ENCODE peak calls at places on chromosomes 13 and 19, in ten cellular contexts. One of them, this sample, is unnamed.

GRCh38 chr13:73939071-73939380 is 195.2 kb downstream of the KLF12 start:
- DNase-seq in ovary: no peak
- DNase-seq in cardiac muscle cell: no peak
- DNase-seq in CD8-positive, alpha-beta T cell: no peak
- DNase-seq in fibroblast of pulmonary artery: no peak
- DNase-seq in PC-3: no peak
- DNase-seq in breast epithelium: no peak
- DNase-seq in heart left ventricle: no peak
- DNase-seq in body of pancreas: no peak
- DNase-seq in epithelial cell of esophagus: peak; percentile 29
- DNase-seq in this sample: no peak

GRCh38 chr13:60182907-60183306 is 19.2 kb upstream of the DIAPH3 start:
- DNase-seq in ovary: no peak
- DNase-seq in cardiac muscle cell: no peak
- DNase-seq in CD8-positive, alpha-beta T cell: no peak
- DNase-seq in fibroblast of pulmonary artery: no peak
- DNase-seq in PC-3: no peak
- DNase-seq in breast epithelium: no peak
- DNase-seq in heart left ventricle: no peak
- DNase-seq in body of pancreas: no peak
- DNase-seq in epithelial cell of esophagus: no peak
- DNase-seq in this sample: no peak

GRCh38 chr19:10566658-10567410 is 1.0 kb upstream of the KRI1 start:
- DNase-seq in ovary: peak; percentile 41
- DNase-seq in cardiac muscle cell: no peak
- DNase-seq in CD8-positive, alpha-beta T cell: peak; percentile 77
- DNase-seq in fibroblast of pulmonary artery: no peak
- DNase-seq in PC-3: no peak
- DNase-seq in breast epithelium: no peak
- DNase-seq in heart left ventricle: no peak
- DNase-seq in body of pancreas: peak; percentile 17
- DNase-seq in epithelial cell of esophagus: no peak
- DNase-seq in this sample: no peak

GRCh38 chr13:21670006-21670882 is 629 bp upstream of the FGF9 start:
- DNase-seq in ovary: peak; percentile 35
- DNase-seq in cardiac muscle cell: peak; percentile 46
- DNase-seq in CD8-positive, alpha-beta T cell: peak; percentile 81
- DNase-seq in fibroblast of pulmonary artery: peak; percentile 42
- DNase-seq in PC-3: no peak
- DNase-seq in breast epithelium: no peak
- DNase-seq in heart left ventricle: peak; percentile 57
- DNase-seq in body of pancreas: peak; percentile 66
- DNase-seq in epithelial cell of esophagus: peak; percentile 58
- DNase-seq in this sample: peak; percentile 58

GRCh38 chr13:67986234-67986633 is 756.1 kb upstream of the PCDH9 start:
- DNase-seq in ovary: no peak
- DNase-seq in cardiac muscle cell: no peak
- DNase-seq in CD8-positive, alpha-beta T cell: no peak
- DNase-seq in fibroblast of pulmonary artery: no peak
- DNase-seq in PC-3: no peak
- DNase-seq in breast epithelium: no peak
- DNase-seq in heart left ventricle: no peak
- DNase-seq in body of pancreas: no peak
- DNase-seq in epithelial cell of esophagus: no peak
- DNase-seq in this sample: no peak

GRCh38 chr19:3360494-3361383 is 5.6 kb upstream of the NFIC start:
- DNase-seq in ovary: peak; percentile 60
- DNase-seq in cardiac muscle cell: peak; percentile 39
- DNase-seq in CD8-positive, alpha-beta T cell: peak; percentile 81
- DNase-seq in fibroblast of pulmonary artery: no peak
- DNase-seq in PC-3: peak; percentile 31
- DNase-seq in breast epithelium: peak; percentile 52
- DNase-seq in heart left ventricle: peak; percentile 86
- DNase-seq in body of pancreas: peak; percentile 75
- DNase-seq in epithelial cell of esophagus: peak; percentile 54
- DNase-seq in this sample: no peak

GRCh38 chr19:47284324-47284899 is 9.7 kb downstream of the INAFM1 start:
- DNase-seq in ovary: no peak
- DNase-seq in cardiac muscle cell: peak; percentile 76
- DNase-seq in CD8-positive, alpha-beta T cell: peak; percentile 55
- DNase-seq in fibroblast of pulmonary artery: peak; percentile 81
- DNase-seq in PC-3: peak; percentile 71
- DNase-seq in breast epithelium: no peak
- DNase-seq in heart left ventricle: no peak
- DNase-seq in body of pancreas: peak; percentile 25
- DNase-seq in epithelial cell of esophagus: peak; percentile 66
- DNase-seq in this sample: peak; percentile 75

GRCh38 chr13:98675837-98676236 is 76.6 kb downstream of the SLC15A1 start:
- DNase-seq in ovary: no peak
- DNase-seq in cardiac muscle cell: no peak
- DNase-seq in CD8-positive, alpha-beta T cell: no peak
- DNase-seq in fibroblast of pulmonary artery: no peak
- DNase-seq in PC-3: no peak
- DNase-seq in breast epithelium: no peak
- DNase-seq in heart left ventricle: no peak
- DNase-seq in body of pancreas: no peak
- DNase-seq in epithelial cell of esophagus: peak; percentile 44
- DNase-seq in this sample: no peak

GRCh38 chr19:8324186-8325050 is 3.1 kb downstream of the RPS28 start:
- DNase-seq in ovary: no peak
- DNase-seq in cardiac muscle cell: no peak
- DNase-seq in CD8-positive, alpha-beta T cell: no peak
- DNase-seq in fibroblast of pulmonary artery: no peak
- DNase-seq in PC-3: peak; percentile 32
- DNase-seq in breast epithelium: no peak
- DNase-seq in heart left ventricle: peak; percentile 45
- DNase-seq in body of pancreas: peak; percentile 31
- DNase-seq in epithelial cell of esophagus: no peak
- DNase-seq in this sample: no peak

GRCh38 chr19:39410620-39411005 is 1.9 kb upstream of the PLEKHG2 start:
- DNase-seq in ovary: no peak
- DNase-seq in cardiac muscle cell: peak; percentile 48
- DNase-seq in CD8-positive, alpha-beta T cell: no peak
- DNase-seq in fibroblast of pulmonary artery: no peak
- DNase-seq in PC-3: no peak
- DNase-seq in breast epithelium: no peak
- DNase-seq in heart left ventricle: no peak
- DNase-seq in body of pancreas: no peak
- DNase-seq in epithelial cell of esophagus: peak; percentile 31
- DNase-seq in this sample: no peak

GRCh38 chr19:39412100-39412866 is at the start of gene PLEKHG2:
- DNase-seq in ovary: peak; percentile 98
- DNase-seq in cardiac muscle cell: peak; percentile 100
- DNase-seq in CD8-positive, alpha-beta T cell: peak; percentile 99
- DNase-seq in fibroblast of pulmonary artery: peak; percentile 100
- DNase-seq in PC-3: peak; percentile 98
- DNase-seq in breast epithelium: peak; percentile 100
- DNase-seq in heart left ventricle: peak; percentile 98
- DNase-seq in body of pancreas: peak; percentile 97
- DNase-seq in epithelial cell of esophagus: peak; percentile 100
- DNase-seq in this sample: peak; percentile 100

GRCh38 chr19:39409886-39410619 is 2.4 kb upstream of the PLEKHG2 start:
- DNase-seq in ovary: peak; percentile 84
- DNase-seq in cardiac muscle cell: peak; percentile 93
- DNase-seq in CD8-positive, alpha-beta T cell: peak; percentile 77
- DNase-seq in fibroblast of pulmonary artery: peak; percentile 83
- DNase-seq in PC-3: no peak
- DNase-seq in breast epithelium: peak; percentile 81
- DNase-seq in heart left ventricle: peak; percentile 86
- DNase-seq in body of pancreas: peak; percentile 66
- DNase-seq in epithelial cell of esophagus: no peak
- DNase-seq in this sample: peak; percentile 74

GRCh38 chr19:39411832-39412099 is 703 bp upstream of the PLEKHG2 start:
- DNase-seq in ovary: peak; percentile 82
- DNase-seq in cardiac muscle cell: peak; percentile 95
- DNase-seq in CD8-positive, alpha-beta T cell: peak; percentile 93
- DNase-seq in fibroblast of pulmonary artery: peak; percentile 95
- DNase-seq in PC-3: peak; percentile 86
- DNase-seq in breast epithelium: peak; percentile 94
- DNase-seq in heart left ventricle: peak; percentile 90
- DNase-seq in body of pancreas: peak; percentile 97
- DNase-seq in epithelial cell of esophagus: peak; percentile 90
- DNase-seq in this sample: peak; percentile 96

DNA sequence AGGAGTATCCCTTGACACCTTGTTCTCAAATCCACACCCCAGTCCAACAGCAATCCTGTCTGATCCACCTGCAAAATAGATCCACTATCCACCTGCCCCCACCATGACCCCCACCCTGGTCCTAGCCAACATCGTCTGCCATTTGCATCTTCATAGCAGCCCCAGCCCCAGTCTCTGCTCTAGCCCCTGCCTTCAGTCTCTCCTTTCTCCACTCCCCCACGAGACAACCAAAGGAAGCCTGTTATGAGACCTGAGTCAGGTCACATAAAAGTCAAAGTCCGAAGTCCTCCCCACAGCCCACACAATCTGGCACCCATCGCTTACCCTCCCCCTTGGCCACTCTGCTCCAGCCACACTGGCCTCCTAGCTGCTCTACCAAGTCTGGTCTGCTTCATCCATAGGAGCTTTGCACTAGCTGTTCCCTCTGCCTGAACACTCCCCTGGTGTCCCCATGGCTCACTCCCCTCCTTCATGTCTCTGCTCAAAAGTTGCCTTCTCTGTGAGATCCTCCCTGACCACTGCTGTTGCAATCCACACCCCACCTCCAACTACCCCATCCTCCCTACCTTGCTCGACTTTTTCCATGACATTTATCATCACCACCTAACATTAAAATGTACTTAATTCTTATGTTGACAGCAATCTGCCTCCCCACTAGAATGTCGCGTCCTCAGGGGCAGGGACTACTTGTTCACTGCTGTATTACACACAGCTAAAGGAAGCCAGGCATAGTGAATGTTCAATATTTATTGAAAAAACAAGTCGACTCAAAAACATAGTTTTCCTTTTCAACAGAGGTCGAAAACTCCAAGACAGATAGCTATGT is 1.2 kb upstream of the PLEKHG2 start:
- DNase-seq in ovary: no peak
- DNase-seq in cardiac muscle cell: peak; percentile 69
- DNase-seq in CD8-positive, alpha-beta T cell: no peak
- DNase-seq in fibroblast of pulmonary artery: peak; percentile 72
- DNase-seq in PC-3: no peak
- DNase-seq in breast epithelium: peak; percentile 69
- DNase-seq in heart left ventricle: no peak
- DNase-seq in body of pancreas: peak; percentile 74
- DNase-seq in epithelial cell of esophagus: peak; percentile 55
- DNase-seq in this sample: peak; percentile 89
- H3K4me3 ChIP-seq in ovary: peak overlapping the region; percentile 97
- H3K4me3 ChIP-seq in cardiac muscle cell: peak overlapping the region; percentile 34
- H3K4me3 ChIP-seq in CD8-positive, alpha-beta T cell: peak overlapping the region; percentile 100
- H3K4me3 ChIP-seq in fibroblast of pulmonary artery: peak overlapping the region; percentile 81
- H3K4me3 ChIP-seq in PC-3: peak overlapping the region; percentile 52
- H3K4me3 ChIP-seq in breast epithelium: peak overlapping the region; percentile 96
- H3K4me3 ChIP-seq in heart left ventricle: peak overlapping the region; percentile 100
- H3K4me3 ChIP-seq in body of pancreas: no peak overlapping the region
- H3K4me3 ChIP-seq in epithelial cell of esophagus: peak overlapping the region; percentile 41
- H3K4me3 ChIP-seq in this sample: no peak overlapping the region

DNA sequence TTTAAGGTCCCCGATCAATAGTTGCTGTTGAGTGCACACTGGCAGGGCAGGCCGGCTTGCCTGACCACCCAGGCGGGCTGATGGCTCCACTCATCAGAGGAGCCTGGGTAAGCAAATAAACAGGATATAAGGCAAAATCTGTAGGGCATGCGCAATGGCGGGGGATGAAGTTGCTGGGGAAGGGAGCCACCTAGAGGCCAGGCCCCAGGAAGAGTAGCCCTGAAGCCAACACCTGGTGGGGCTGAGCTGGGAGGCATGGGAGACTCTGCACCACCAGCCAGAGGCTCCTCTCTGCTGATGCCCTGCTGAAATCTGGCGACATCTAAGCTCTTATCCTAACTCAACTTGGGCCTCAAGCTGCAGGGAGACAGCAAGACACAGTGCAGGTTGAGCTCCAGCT is 324.3 kb downstream of the ZNF536 start:
- DNase-seq in ovary: no peak
- DNase-seq in cardiac muscle cell: peak; percentile 32
- DNase-seq in CD8-positive, alpha-beta T cell: no peak
- DNase-seq in fibroblast of pulmonary artery: no peak
- DNase-seq in PC-3: no peak
- DNase-seq in breast epithelium: no peak
- DNase-seq in heart left ventricle: no peak
- DNase-seq in body of pancreas: peak; percentile 77
- DNase-seq in epithelial cell of esophagus: no peak
- DNase-seq in this sample: peak; percentile 22
- TF ChIP-seq CTCF in ovary: no peak
- TF ChIP-seq CTCF in cardiac muscle cell: peak; percentile 49
- TF ChIP-seq CTCF in CD8-positive, alpha-beta T cell: no peak
- TF ChIP-seq CTCF in fibroblast of pulmonary artery: peak; percentile 18
- TF ChIP-seq CTCF in PC-3: peak; percentile 25
- TF ChIP-seq CTCF in breast epithelium: no peak
- TF ChIP-seq CTCF in heart left ventricle: peak; percentile 44
- TF ChIP-seq CTCF in body of pancreas: peak; percentile 36
- TF ChIP-seq CTCF in epithelial cell of esophagus: peak; percentile 8
- TF ChIP-seq CTCF in this sample: peak; percentile 17

DNA sequence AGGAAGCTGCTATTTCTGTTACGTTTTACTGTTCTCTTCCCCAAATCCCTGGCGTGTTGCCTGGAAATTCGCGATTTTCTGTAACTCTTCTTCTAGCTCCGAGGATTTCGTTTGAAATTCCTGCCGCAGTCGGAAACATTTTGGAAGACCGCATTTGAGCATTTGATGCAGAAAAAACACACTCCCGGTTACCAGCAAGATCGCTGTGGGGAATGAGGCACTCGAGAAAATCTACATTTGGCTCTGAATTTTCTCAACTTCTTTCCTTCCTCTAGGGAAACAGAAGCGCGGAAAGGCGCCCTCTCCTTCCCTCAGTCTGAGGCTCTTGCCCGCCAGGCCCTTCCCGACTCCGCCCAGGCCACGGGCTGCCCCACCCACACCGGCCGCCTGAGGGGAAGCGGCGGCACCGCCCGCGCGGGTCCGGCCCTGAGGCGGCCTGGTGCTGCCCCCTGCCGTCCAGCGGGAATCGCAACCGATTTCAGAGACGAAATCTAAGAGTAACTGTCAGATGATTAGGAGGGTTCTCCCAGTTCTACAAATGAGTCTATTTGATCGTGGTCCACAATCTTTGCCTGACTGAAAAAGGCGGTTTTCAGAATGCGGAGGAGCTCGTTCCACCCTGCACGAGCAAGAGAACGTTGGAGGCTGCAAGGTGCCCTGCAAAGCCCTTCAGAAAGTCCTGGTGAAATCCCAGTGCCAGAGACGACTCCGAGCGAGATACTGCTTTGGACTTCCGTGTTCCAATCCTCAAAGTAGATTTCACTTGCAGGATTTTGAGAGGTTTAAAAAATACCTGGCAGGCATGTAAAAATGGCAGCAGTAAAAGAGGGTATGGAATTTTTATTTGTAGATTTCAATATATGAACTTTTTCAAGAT is 18.4 kb upstream of the TUBGCP3 start:
- DNase-seq in ovary: peak; percentile 92
- DNase-seq in cardiac muscle cell: peak; percentile 95
- DNase-seq in CD8-positive, alpha-beta T cell: peak; percentile 91
- DNase-seq in fibroblast of pulmonary artery: peak; percentile 86
- DNase-seq in PC-3: peak; percentile 80
- DNase-seq in breast epithelium: peak; percentile 73
- DNase-seq in heart left ventricle: peak; percentile 93
- DNase-seq in body of pancreas: peak; percentile 95
- DNase-seq in epithelial cell of esophagus: peak; percentile 81
- DNase-seq in this sample: peak; percentile 93
- H3K4me3 ChIP-seq in ovary: peak overlapping the region; percentile 34
- H3K4me3 ChIP-seq in cardiac muscle cell: peak overlapping the region; percentile 42
- H3K4me3 ChIP-seq in CD8-positive, alpha-beta T cell: peak overlapping the region; percentile 53
- H3K4me3 ChIP-seq in fibroblast of pulmonary artery: peak overlapping the region; percentile 60
- H3K4me3 ChIP-seq in PC-3: peak overlapping the region; percentile 66
- H3K4me3 ChIP-seq in breast epithelium: peak overlapping the region; percentile 45
- H3K4me3 ChIP-seq in heart left ventricle: peak overlapping the region; percentile 60
- H3K4me3 ChIP-seq in body of pancreas: no peak overlapping the region
- H3K4me3 ChIP-seq in epithelial cell of esophagus: peak overlapping the region; percentile 54
- H3K4me3 ChIP-seq in this sample: peak overlapping the region; percentile 52

GRCh38 chr19:11821474-11821873 is 7.4 kb downstream of the ZNF440 start:
- DNase-seq in ovary: no peak
- DNase-seq in cardiac muscle cell: peak; percentile 54
- DNase-seq in CD8-positive, alpha-beta T cell: no peak
- DNase-seq in fibroblast of pulmonary artery: peak; percentile 50
- DNase-seq in PC-3: peak; percentile 14
- DNase-seq in breast epithelium: no peak
- DNase-seq in heart left ventricle: no peak
- DNase-seq in body of pancreas: no peak
- DNase-seq in epithelial cell of esophagus: peak; percentile 11
- DNase-seq in this sample: peak; percentile 77
- TF ChIP-seq CTCF in ovary: no peak
- TF ChIP-seq CTCF in cardiac muscle cell: no peak
- TF ChIP-seq CTCF in CD8-positive, alpha-beta T cell: no peak
- TF ChIP-seq CTCF in fibroblast of pulmonary artery: no peak
- TF ChIP-seq CTCF in PC-3: no peak
- TF ChIP-seq CTCF in breast epithelium: no peak
- TF ChIP-seq CTCF in heart left ventricle: no peak
- TF ChIP-seq CTCF in body of pancreas: no peak
- TF ChIP-seq CTCF in epithelial cell of esophagus: no peak
- TF ChIP-seq CTCF in this sample: no peak

This sample was measured in cardiac fibroblast.